ENCODE peak calls at places on chromosome 17, in seven cellular contexts. Y is upper lobe of right lung, L is prostate gland, Z is AG04449, F is natural killer cell, P is omental fat pad, C is A549. E is an unnamed sample.

GRCh38 chr17:72448019-72448418 is 327.2 kb downstream of the SOX9 start:
- DNase-seq in P (no peak), Y (no peak), Z (no peak), L (no peak), C (no peak), F (no peak), E (no peak)

GRCh38 chr17:72635034-72635654 is 457.3 kb downstream of the SLC39A11 start:
- DNase-seq in Y (no peak), F (no peak), L (no peak), P (no peak), C (no peak), Z (no peak), E (no peak)

GRCh38 chr17:51427259-51428255 is 167.2 kb downstream of the UTP18 start:
- DNase-seq in Y (no peak), C (no peak), Z (no peak), F (no peak), L (no peak), P (no peak), E (no peak)

GRCh38 chr17:42361781-42362186 is 26.5 kb downstream of the STAT3 start:
- DNase-seq in F (peak; percentile 28), Y (no peak), Z (no peak), L (no peak), P (no peak), C (no peak), E (no peak)

GRCh38 chr17:77291591-77292386 is 151.0 kb downstream of the SEC14L1 start:
- DNase-seq in C (no peak), F (no peak), P (no peak), Y (no peak), Z (no peak), L (no peak), E (no peak)

GRCh38 chr17:17079761-17080160 is 37.5 kb downstream of the MPRIP start:
- DNase-seq in Z (no peak), L (no peak), C (no peak), F (no peak), P (no peak), Y (peak; percentile 85), E (no peak)

GRCh38 chr17:73952498-73953205 is 250.8 kb upstream of the RPL38 start:
- DNase-seq in C (peak; percentile 82), F (peak; percentile 47), Y (peak; percentile 77), L (no peak), P (no peak), Z (no peak), E (no peak)

GRCh38 chr17:40557531-40558299 is 7.6 kb downstream of the CCR7 start:
- DNase-seq in F (peak; percentile 13), P (no peak), L (no peak), C (no peak), Z (no peak), Y (peak; percentile 58), E (peak; percentile 29)

GRCh38 chr17:76635039-76635438 is 8.5 kb downstream of the ST6GALNAC1 start:
- DNase-seq in L (no peak), P (no peak), F (no peak), Y (peak; percentile 6), C (no peak), Z (no peak), E (no peak)

GRCh38 chr17:73576556-73576955 is 67.7 kb downstream of the SDK2 start:
- DNase-seq in P (no peak), L (no peak), Y (no peak), C (no peak), Z (no peak), F (no peak), E (no peak)

GRCh38 chr17:63113167-63113566 is 147.1 kb downstream of the TANC2 start:
- DNase-seq in Y (no peak), P (no peak), C (no peak), L (no peak), Z (no peak), F (no peak), E (no peak)

GRCh38 chr17:2928294-2928890 is 132.2 kb downstream of the RAP1GAP2 start:
- DNase-seq in P (no peak), Z (no peak), F (no peak), Y (no peak), L (no peak), C (no peak), E (no peak)

GRCh38 chr17:44002141-44002848 is 2.1 kb upstream of the NAGS start:
- DNase-seq in F (no peak), Z (peak; percentile 42), P (no peak), C (no peak), Y (no peak), L (no peak), E (no peak)

GRCh38 chr17:75102385-75102821 is 7.4 kb upstream of the ARMC7 start:
- DNase-seq in F (no peak), Y (no peak), Z (no peak), C (no peak), L (no peak), P (no peak), E (no peak)

GRCh38 chr17:82241183-82241925 is 12.5 kb downstream of the SLC16A3 start:
- DNase-seq in L (peak; percentile 66), C (no peak), P (peak; percentile 78), Y (peak; percentile 92), Z (no peak), F (peak; percentile 40), E (no peak)

GRCh38 chr17:59561042-59561441 is 4.4 kb upstream of the DHX40 start:
- DNase-seq in Z (no peak), L (no peak), C (peak; percentile 56), P (no peak), F (no peak), Y (no peak), E (no peak)

GRCh38 chr17:19021622-19022083 is 17.1 kb upstream of the FAM83G start:
- DNase-seq in Y (no peak), F (no peak), P (no peak), L (no peak), C (no peak), Z (no peak), E (no peak)

GRCh38 chr17:78317817-78318400 is 42.0 kb downstream of the SOCS3 start:
- DNase-seq in C (no peak), Z (no peak), L (no peak), Y (no peak), P (no peak), F (no peak), E (no peak)
- TF ChIP-seq CTCF in C (no peak), Z (no peak), L (no peak), Y (no peak), P (no peak), F (no peak), E (no peak)

GRCh38 chr17:6796887-6797490 is 21.0 kb downstream of the FBXO39 start:
- DNase-seq in C (no peak), Z (no peak), L (no peak), Y (no peak), F (no peak), P (no peak), E (no peak)

GRCh38 chr17:6796017-6796886 is 20.2 kb downstream of the FBXO39 start:
- DNase-seq in P (no peak), L (no peak), C (no peak), Z (no peak), Y (no peak), F (no peak), E (no peak)

GRCh38 chr17:6797718-6798351 is 21.8 kb downstream of the FBXO39 start:
- DNase-seq in C (no peak), Z (no peak), Y (no peak), P (no peak), F (no peak), L (no peak), E (no peak)

GRCh38 chr17:6799738-6800137 is 23.7 kb downstream of the FBXO39 start:
- DNase-seq in Z (no peak), C (no peak), F (no peak), L (no peak), Y (no peak), P (no peak), E (no peak)

GRCh38 chr17:6800422-6801027 is 24.5 kb downstream of the FBXO39 start:
- DNase-seq in P (no peak), Z (no peak), Y (no peak), F (no peak), C (no peak), L (no peak), E (no peak)
- TF ChIP-seq CTCF in P (no peak), Z (no peak), Y (peak; percentile 50), F (peak; percentile 33), C (no peak), L (no peak), E (peak; percentile 15)

GRCh38 chr17:58315281-58315711 is 13.3 kb downstream of the TSPOAP1 start:
- DNase-seq in Y (peak; percentile 39), C (no peak), Z (no peak), P (peak; percentile 7), F (no peak), L (no peak), E (no peak)
- TF ChIP-seq CTCF in Y (no peak), C (no peak), Z (no peak), P (no peak), F (no peak), L (no peak), E (no peak)

GRCh38 chr17:79581306-79581932 is 29.4 kb downstream of the RBFOX3 start:
- DNase-seq in P (no peak), L (no peak), Z (no peak), Y (no peak), F (no peak), C (no peak), E (no peak)

GRCh38 chr17:79587421-79587820 is 23.4 kb downstream of the RBFOX3 start:
- DNase-seq in Z (no peak), Y (no peak), F (no peak), L (no peak), P (no peak), C (no peak), E (no peak)

GRCh38 chr17:79579074-79579800 is 31.6 kb downstream of the RBFOX3 start:
- DNase-seq in L (no peak), F (no peak), P (no peak), Z (no peak), C (no peak), Y (no peak), E (no peak)

GRCh38 chr17:79586131-79586530 is 24.7 kb downstream of the RBFOX3 start:
- DNase-seq in F (no peak), Z (no peak), L (no peak), P (no peak), C (no peak), Y (no peak), E (no peak)

DNA sequence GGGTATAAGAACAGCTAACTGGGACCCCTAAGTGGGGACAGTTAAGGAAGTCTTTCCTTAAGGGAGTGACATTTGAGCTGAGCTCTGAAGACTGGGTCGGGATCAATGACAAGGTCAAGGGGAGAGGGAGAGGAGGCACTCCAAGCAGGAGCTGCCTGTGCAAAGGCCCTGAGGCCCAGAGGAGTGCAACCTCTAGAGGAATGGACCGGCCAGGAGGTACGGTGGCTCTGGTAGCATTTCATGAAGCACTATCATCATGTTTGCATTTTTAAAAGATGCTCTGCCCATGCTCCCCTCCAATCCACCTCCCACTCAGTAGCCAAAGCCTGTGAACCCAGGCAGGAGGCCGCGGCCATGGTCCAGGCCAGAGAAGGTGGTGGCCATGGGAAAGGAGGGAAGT is 27.4 kb downstream of the RBFOX3 start:
- DNase-seq in Z (no peak), L (no peak), Y (no peak), P (no peak), C (no peak), F (no peak), E (no peak)
- TF ChIP-seq CTCF in Z (no peak), L (no peak), Y (no peak), P (no peak), C (no peak), F (no peak), E (no peak)

DNA sequence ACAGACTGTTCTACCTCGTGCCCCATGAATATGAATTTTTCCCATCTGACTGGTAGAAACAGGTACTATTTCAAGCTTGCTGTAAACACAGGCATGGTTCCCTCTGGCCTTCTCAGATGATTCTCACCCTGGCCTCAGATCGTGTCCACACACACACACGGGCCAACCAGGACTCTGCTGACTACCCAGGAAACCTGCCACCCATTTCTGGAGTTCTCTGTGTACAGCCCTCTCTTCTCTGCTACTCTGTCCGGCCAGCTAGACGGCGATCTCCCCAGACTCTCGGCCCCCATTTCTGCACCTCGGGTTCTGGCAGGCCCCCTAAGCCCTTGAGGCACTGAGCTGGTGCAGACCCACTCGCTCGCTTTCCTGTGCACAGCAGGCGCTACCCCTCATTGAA is 31.2 kb downstream of the RPA1 start:
- DNase-seq in Y (no peak), Z (no peak), F (no peak), C (no peak), L (no peak), P (no peak), E (no peak)
- TF ChIP-seq CTCF in Y (no peak), Z (no peak), F (no peak), C (no peak), L (no peak), P (no peak), E (no peak)